ENCODE peak calls at places on chromosomes 13 and 19, in eight cellular contexts. R is endothelial cell of umbilical vein, F is tibial artery, H is transverse colon, A is type B pancreatic cell, W is thoracic aorta, Q is choroid plexus epithelial cell, V is heart right ventricle. O is an unnamed sample.

GRCh38 chr13:45522571-45522970 is 57.8 kb downstream of the COG3 start:
- DNase-seq in Q (peak), A (no peak), V (no peak), R (no peak), H (no peak), F (no peak), W (no peak), O (no peak)

GRCh38 chr13:76019421-76020044 is 383.4 kb downstream of the LMO7 start:
- DNase-seq in Q (no peak), V (peak), H (no peak), A (no peak), R (no peak), W (no peak), F (no peak), O (no peak)

GRCh38 chr13:22821589-22821988 is 359.2 kb upstream of the SGCG start:
- DNase-seq in A (no peak), V (no peak), W (no peak), H (no peak), Q (no peak), R (no peak), F (no peak), O (no peak)

GRCh38 chr13:99985243-99985874 is 3.8 kb downstream of the ZIC2 start:
- DNase-seq in A (no peak), F (no peak), W (no peak), R (no peak), H (no peak), Q (no peak), V (no peak), O (peak)

GRCh38 chr13:113582841-113583631 is 1.5 kb upstream of the TFDP1 start:
- DNase-seq in W (no peak), H (peak), V (no peak), A (peak), R (no peak), Q (no peak), F (peak), O (peak)

GRCh38 chr19:41384351-41384750 is 8.0 kb downstream of the TMEM91 start:
- DNase-seq in W (no peak), Q (no peak), F (no peak), H (no peak), R (no peak), A (no peak), V (no peak), O (no peak)

GRCh38 chr19:45098521-45099464 is 5.8 kb downstream of the PPP1R37 start:
- DNase-seq in A (no peak), V (peak), F (no peak), Q (peak), W (no peak), H (no peak), R (peak), O (no peak)

GRCh38 chr13:46168341-46168740 is 13.6 kb downstream of the LCP1 start:
- DNase-seq in W (no peak), H (peak), V (no peak), Q (peak), R (no peak), A (no peak), F (peak), O (no peak)

GRCh38 chr19:14871619-14872230 is 14.2 kb downstream of the OR7A17 start:
- DNase-seq in A (no peak), V (no peak), F (no peak), H (no peak), Q (peak), W (no peak), R (peak), O (no peak)

GRCh38 chr13:43783820-43784219 is 3.0 kb downstream of the ENOX1 start:
- DNase-seq in F (no peak), V (no peak), H (no peak), Q (peak), W (no peak), A (no peak), R (peak), O (no peak)

GRCh38 chr13:24033527-24034302 is 126.8 kb upstream of the SPATA13 start:
- DNase-seq in H (no peak), R (no peak), W (no peak), V (no peak), A (no peak), F (no peak), Q (peak), O (no peak)

GRCh38 chr13:52784591-52785340 is 45.1 kb upstream of the CNMD start:
- DNase-seq in V (no peak), A (no peak), F (no peak), W (no peak), H (no peak), Q (no peak), R (no peak), O (no peak)

GRCh38 chr13:102609696-102610095 is 12.9 kb downstream of the TPP2 start:
- DNase-seq in Q (no peak), W (no peak), H (no peak), A (no peak), F (no peak), R (no peak), V (no peak), O (no peak)

GRCh38 chr13:59750860-59751259 is 412.9 kb downstream of the DIAPH3 start:
- DNase-seq in R (peak), V (no peak), W (no peak), F (no peak), H (no peak), A (peak), Q (peak), O (no peak)

GRCh38 chr13:105196052-105196451 is 1339.4 kb downstream of the EFNB2 start:
- DNase-seq in H (no peak), A (no peak), Q (peak), V (no peak), R (peak), W (no peak), F (no peak), O (no peak)

GRCh38 chr13:53953205-53953604 is 924.6 kb downstream of the OLFM4 start:
- DNase-seq in R (no peak), W (no peak), V (no peak), A (no peak), Q (no peak), F (no peak), H (no peak), O (no peak)

GRCh38 chr13:101258071-101258470 is 158.2 kb downstream of the NALCN start:
- DNase-seq in F (no peak), H (no peak), V (no peak), Q (peak), R (peak), W (no peak), A (no peak), O (no peak)

GRCh38 chr13:50552424-50552966 is 291.0 kb downstream of the DLEU7 start:
- DNase-seq in Q (no peak), V (no peak), R (no peak), F (no peak), H (no peak), A (no peak), W (no peak), O (no peak)

GRCh38 chr13:44906758-44907157 is 82.5 kb downstream of the NUFIP1 start:
- DNase-seq in V (no peak), F (peak), R (no peak), H (peak), A (no peak), W (no peak), Q (peak), O (no peak)

GRCh38 chr13:39684531-39685137 is 29.2 kb downstream of the COG6 start:
- DNase-seq in V (no peak), F (no peak), R (peak), Q (peak), A (no peak), H (no peak), W (no peak), O (no peak)

GRCh38 chr19:15313649-15314279 is 18.6 kb downstream of the BRD4 start:
- DNase-seq in Q (no peak), A (no peak), H (no peak), V (no peak), W (no peak), F (no peak), R (no peak), O (no peak)

GRCh38 chr13:84137292-84137691 is 255.0 kb upstream of the SLITRK1 start:
- DNase-seq in Q (peak), F (no peak), H (peak), W (no peak), R (no peak), V (no peak), A (no peak), O (no peak)

GRCh38 chr13:35771898-35772297 is 295.4 kb upstream of the MAB21L1 start:
- DNase-seq in W (no peak), F (no peak), H (no peak), Q (peak), A (no peak), V (no peak), R (no peak), O (no peak)

GRCh38 chr19:45558399-45558878 is 26.2 kb downstream of the OPA3 start:
- DNase-seq in V (no peak), W (no peak), F (no peak), A (no peak), Q (peak), H (peak), R (peak), O (no peak)

GRCh38 chr19:15452111-15453047 is 2.6 kb upstream of the WIZ start:
- DNase-seq in H (peak), Q (peak), V (peak), A (no peak), W (peak), R (peak), F (peak), O (peak)

GRCh38 chr19:18717601-18718000 is 34.1 kb downstream of the CRTC1 start:
- DNase-seq in Q (no peak), R (no peak), H (no peak), F (no peak), A (no peak), W (no peak), V (no peak), O (no peak)

GRCh38 chr19:29806098-29806866 is 5.5 kb upstream of the CCNE1 start:
- DNase-seq in V (peak), A (no peak), H (no peak), W (no peak), F (no peak), R (no peak), Q (peak), O (no peak)

GRCh38 chr13:59409211-59409610 is 754.5 kb downstream of the DIAPH3 start:
- DNase-seq in R (peak), F (no peak), W (no peak), H (peak), Q (peak), V (peak), A (no peak), O (no peak)

GRCh38 chr13:21686761-21687391 is 16.0 kb downstream of the FGF9 start:
- DNase-seq in H (no peak), F (no peak), A (no peak), R (no peak), Q (no peak), W (no peak), V (no peak), O (no peak)

GRCh38 chr19:34336781-34337271 is 28.2 kb upstream of the GPI start:
- DNase-seq in A (no peak), H (no peak), Q (peak), R (peak), F (no peak), W (no peak), V (no peak), O (no peak)

GRCh38 chr19:43594710-43595604 is 977 bp downstream of the IRGQ start:
- DNase-seq in Q (peak), A (peak), F (no peak), R (peak), W (no peak), H (peak), V (peak), O (no peak)

GRCh38 chr19:7442423-7442822 is 46.4 kb downstream of the PEX11G start:
- DNase-seq in W (no peak), H (no peak), V (no peak), Q (peak), A (no peak), R (no peak), F (peak), O (no peak)

GRCh38 chr19:44602071-44602470 is 11.3 kb upstream of the IGSF23 start:
- DNase-seq in V (no peak), R (no peak), F (no peak), Q (no peak), H (peak), W (no peak), A (no peak), O (no peak)

GRCh38 chr13:29935309-29935981 is 85.0 kb upstream of the UBL3 start:
- DNase-seq in A (no peak), R (no peak), Q (no peak), V (no peak), F (no peak), W (no peak), H (peak), O (no peak)

GRCh38 chr13:79540504-79540903 is 59.5 kb downstream of the NDFIP2 start:
- DNase-seq in Q (no peak), F (no peak), A (no peak), R (no peak), W (no peak), H (no peak), V (no peak), O (no peak)

GRCh38 chr19:42433503-42434260 is 6.5 kb upstream of the LIPE start:
- DNase-seq in H (peak), W (no peak), F (peak), V (peak), A (no peak), Q (peak), R (peak), O (no peak)
- TF ChIP-seq CTCF in H (peak), W (no peak), F (no peak), V (peak), A (peak), Q (peak), R (peak), O (peak)

DNA sequence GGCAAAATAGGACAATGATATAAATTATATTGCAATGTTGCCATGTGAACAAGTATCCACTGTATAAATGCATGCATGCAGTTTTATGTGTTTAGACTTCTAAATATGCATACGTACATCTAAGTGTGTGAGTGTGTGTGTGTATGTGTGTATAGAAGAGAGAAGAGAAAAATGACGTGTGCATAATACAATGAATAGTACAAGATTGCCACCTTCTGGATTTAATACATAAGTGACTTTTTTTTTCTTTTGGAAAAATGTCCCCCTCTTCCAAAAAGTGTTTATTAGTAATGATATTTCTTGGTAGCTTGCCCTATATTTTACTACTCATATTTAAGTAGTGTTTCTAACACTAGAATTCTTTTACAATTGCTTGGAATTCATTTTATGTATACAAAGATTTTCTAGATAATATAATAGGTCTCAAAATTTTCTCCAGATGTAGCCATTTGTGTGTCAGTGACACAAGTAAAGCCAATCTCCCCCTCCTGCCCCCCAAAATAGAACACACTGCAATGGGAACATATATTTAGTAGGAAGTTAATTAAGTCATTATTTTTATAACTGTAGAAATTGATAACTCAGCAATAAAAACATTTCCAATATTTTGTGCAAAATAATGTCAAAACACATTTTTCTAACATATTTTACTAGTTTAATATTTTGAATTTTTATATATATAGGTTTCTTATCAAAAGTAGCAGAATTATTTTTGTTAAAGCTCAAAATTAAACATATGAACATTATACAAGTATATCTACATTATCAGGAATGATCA is 783.3 kb upstream of the ATXN8OS start:
- DNase-seq in F (no peak), W (no peak), V (no peak), Q (peak), R (no peak), A (no peak), H (no peak), O (no peak)
- TF ChIP-seq CTCF in F (no peak), W (no peak), V (no peak), Q (peak), R (no peak), A (peak), H (no peak), O (peak)

DNA sequence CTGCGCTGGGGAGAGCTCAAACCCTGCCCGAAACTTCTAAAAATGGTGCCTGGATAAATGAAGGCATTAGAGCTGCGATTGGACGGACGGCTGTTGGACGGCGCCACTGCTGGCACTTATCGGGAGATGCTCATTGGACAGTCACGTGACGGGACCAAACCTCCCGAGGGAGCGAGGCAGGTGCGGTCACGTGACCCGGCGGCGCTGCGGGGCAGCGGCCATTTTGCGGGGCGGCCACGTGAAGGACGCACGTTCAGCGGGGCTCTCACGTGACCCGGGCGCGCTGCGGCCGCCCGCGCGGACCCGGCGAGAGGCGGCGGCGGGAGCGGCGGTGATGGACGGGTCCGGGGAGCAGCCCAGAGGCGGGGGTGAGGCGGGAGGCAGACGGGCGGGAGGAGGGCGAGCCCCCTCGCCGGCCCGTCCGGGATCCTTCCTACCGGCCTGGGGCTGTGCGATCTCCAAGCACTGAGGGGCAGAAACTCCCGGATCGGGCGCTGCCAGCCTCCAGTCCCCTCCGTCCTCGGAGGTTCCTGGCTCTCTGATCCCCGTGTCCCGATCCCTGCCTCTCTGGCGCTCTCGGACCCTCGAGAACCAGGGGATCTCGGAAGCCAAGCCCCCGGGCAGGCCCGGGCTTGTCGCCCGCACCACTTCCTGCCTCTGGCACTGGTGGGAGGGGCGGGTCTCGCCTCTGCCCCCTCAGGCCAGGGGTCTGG is at the start of gene BAX:
- DNase-seq in R (peak), A (peak), V (peak), H (peak), W (peak), F (peak), Q (peak), O (peak)
- TF ChIP-seq CTCF in R (no peak), A (peak), V (peak), H (no peak), W (no peak), F (peak), Q (peak), O (no peak)

DNA sequence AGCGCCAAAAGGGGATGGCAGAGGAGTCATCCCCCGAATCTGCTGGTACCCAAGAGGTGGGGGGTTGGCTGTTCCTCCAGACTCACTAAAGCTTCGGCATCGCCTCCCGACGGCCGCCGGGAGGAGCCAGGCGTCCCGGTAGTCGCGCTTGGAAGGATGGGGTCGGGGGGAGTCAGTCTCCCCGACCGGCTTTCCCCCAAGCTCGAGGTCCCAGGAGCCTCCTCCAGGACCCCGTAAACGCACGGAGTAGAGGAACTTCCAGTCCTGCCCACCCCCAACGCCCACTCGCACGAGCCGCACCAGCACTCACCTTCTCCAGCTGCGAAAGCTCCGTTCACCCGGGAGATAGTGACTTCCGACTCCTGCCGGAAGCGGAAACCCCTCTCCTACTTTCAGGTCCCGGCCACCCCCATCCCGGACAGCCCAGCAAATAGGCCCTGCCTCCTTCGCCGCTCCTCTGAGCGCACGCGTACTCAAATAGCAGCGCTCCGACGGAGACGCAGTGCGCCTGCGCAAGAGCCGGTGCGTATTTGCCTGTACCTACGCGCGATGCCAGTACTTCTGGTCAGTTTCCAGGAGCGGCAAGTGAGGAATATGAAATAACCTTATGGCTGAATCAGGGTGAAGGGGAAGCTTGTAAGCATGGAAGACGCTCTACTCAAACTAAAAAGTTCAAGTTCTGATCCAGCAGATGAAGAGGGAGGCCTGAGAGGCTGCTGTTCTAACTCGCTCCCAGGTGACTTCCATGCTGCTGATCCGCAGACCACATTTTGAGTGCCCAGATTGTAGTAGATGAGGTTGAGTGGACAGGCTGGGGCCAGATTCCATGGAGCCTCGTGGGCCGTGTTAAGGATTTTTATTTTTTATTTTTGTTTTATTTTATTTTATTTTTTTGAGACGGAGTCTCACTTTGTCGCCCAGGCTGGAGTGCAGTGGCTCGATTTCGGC is at the start of gene ELOF1:
- DNase-seq in W (peak), F (peak), Q (peak), R (peak), H (peak), A (peak), V (peak), O (peak)
- TF ChIP-seq CTCF in W (peak), F (peak), Q (peak), R (no peak), H (peak), A (peak), V (peak), O (peak)

GRCh38 chr19:291561-292280 is 518 bp upstream of the PLPP2 start:
- DNase-seq in F (no peak), R (no peak), H (peak), A (no peak), Q (no peak), V (no peak), W (no peak), O (no peak)

GRCh38 chr19:290539-291521 is at the start of gene PLPP2:
- DNase-seq in W (no peak), A (no peak), R (no peak), V (no peak), F (no peak), H (peak), Q (peak), O (no peak)

GRCh38 chr19:287381-287871 is 3.8 kb downstream of the PLPP2 start:
- DNase-seq in W (no peak), V (no peak), R (no peak), Q (no peak), H (no peak), F (no peak), A (no peak), O (no peak)

GRCh38 chr19:289651-290538 is 1.3 kb downstream of the PLPP2 start:
- DNase-seq in A (no peak), Q (peak), R (peak), W (no peak), V (no peak), H (peak), F (no peak), O (no peak)

DNA sequence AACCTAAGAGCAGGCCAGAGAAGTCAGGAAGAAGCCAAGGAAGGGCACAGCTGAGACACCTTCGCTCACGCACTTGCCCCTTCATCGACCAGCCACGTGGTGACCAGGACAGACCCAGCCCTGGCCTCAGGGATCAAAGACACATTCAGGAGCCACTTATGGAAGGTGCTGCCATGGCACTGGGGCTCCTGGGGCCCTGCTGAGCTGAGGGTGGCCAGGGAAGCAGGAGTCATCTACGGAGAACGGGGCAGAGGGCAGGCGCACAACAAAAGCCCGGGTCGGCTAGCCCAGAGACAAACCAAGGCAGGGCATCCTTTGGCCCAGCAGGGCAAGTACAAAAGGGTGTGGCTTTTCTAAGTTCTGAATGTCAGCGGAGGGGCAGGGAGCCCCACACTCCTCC is 2.3 kb downstream of the PLPP2 start:
- DNase-seq in H (peak), R (no peak), W (no peak), F (no peak), Q (no peak), V (no peak), A (no peak), O (no peak)
- TF ChIP-seq CTCF in H (no peak), R (no peak), W (no peak), F (no peak), Q (no peak), V (no peak), A (no peak), O (no peak)

O was measured in osteocyte.